ENCODE peak calls at places on chromosomes 6 and 20, in four cellular contexts. B is fibroblast of pulmonary artery, X is NCI-H1105, Y is LoVo. O is an unnamed sample.
A peak's percentile ranks its signal among the peaks of the same experiment; 100 is the strongest.

GRCh38 chr6:88358846-88359245 is 192.7 kb upstream of the CNR1 start:
- DNase-seq in B (peak; percentile 39), X (no peak), Y (no peak), O (no peak)

GRCh38 chr6:116229287-116229913 is 24.5 kb downstream of the TSPYL4 start:
- DNase-seq in B (peak; percentile 97), X (peak; percentile 84), Y (no peak), O (peak; percentile 71)

GRCh38 chr6:137277971-137278602 is 58.9 kb upstream of the IFNGR1 start:
- DNase-seq in B (peak; percentile 54), X (no peak), Y (peak; percentile 37), O (peak; percentile 66)

GRCh38 chr20:50221501-50222323 is 31.1 kb downstream of the CEBPB start:
- DNase-seq in B (peak; percentile 46), X (no peak), Y (no peak), O (peak; percentile 47)

GRCh38 chr6:391559-392440 is at the start of gene IRF4:
- DNase-seq in B (no peak), X (no peak), Y (no peak), O (no peak)

GRCh38 chr6:27532820-27533538 is 60.1 kb upstream of the ZNF184 start:
- DNase-seq in B (peak; percentile 39), X (no peak), Y (peak; percentile 55), O (peak; percentile 36)

GRCh38 chr6:27873101-27874030 is 38.8 kb downstream of the OR2B2 start:
- DNase-seq in B (peak; percentile 86), X (peak; percentile 64), Y (peak; percentile 79), O (peak; percentile 63)

GRCh38 chr6:14126250-14126649 is 8.7 kb downstream of the CD83 start:
- DNase-seq in B (no peak), X (no peak), Y (no peak), O (no peak)

GRCh38 chr6:75480425-75480824 is 13.2 kb downstream of the FILIP1 start:
- DNase-seq in B (no peak), X (no peak), Y (no peak), O (peak; percentile 46)

GRCh38 chr20:57921701-57922482 is 212.1 kb upstream of the PMEPA1 start:
- DNase-seq in B (no peak), X (no peak), Y (no peak), O (no peak)

GRCh38 chr6:168815229-168815628 is 374.2 kb downstream of the SMOC2 start:
- DNase-seq in B (no peak), X (no peak), Y (no peak), O (no peak)

GRCh38 chr6:132204606-132205005 is 196.7 kb downstream of the MOXD1 start:
- DNase-seq in B (no peak), X (no peak), Y (no peak), O (no peak)

GRCh38 chr6:25991785-25992412 is 29.3 kb downstream of the TRIM38 start:
- DNase-seq in B (peak; percentile 59), X (peak; percentile 45), Y (peak; percentile 38), O (peak; percentile 77)

GRCh38 chr6:2877960-2878359 is 25.1 kb downstream of the SERPINB9 start:
- DNase-seq in B (no peak), X (no peak), Y (no peak), O (no peak)

GRCh38 chr6:98845201-98846020 is 11.0 kb downstream of the POU3F2 start:
- DNase-seq in B (peak; percentile 87), X (peak; percentile 87), Y (peak; percentile 68), O (peak; percentile 75)

GRCh38 chr6:33407132-33407718 is 3.6 kb upstream of the PHF1 start:
- DNase-seq in B (peak; percentile 80), X (no peak), Y (no peak), O (peak; percentile 75)

GRCh38 chr6:95795927-95796326 is 218.6 kb downstream of the MANEA start:
- DNase-seq in B (no peak), X (no peak), Y (no peak), O (no peak)

GRCh38 chr6:113632220-113632864 is 224.8 kb upstream of the MARCKS start:
- DNase-seq in B (peak; percentile 96), X (no peak), Y (peak; percentile 74), O (peak; percentile 94)

GRCh38 chr20:44460795-44461141 is 14.9 kb upstream of the TTPAL start:
- DNase-seq in B (peak; percentile 57), X (no peak), Y (peak; percentile 52), O (peak; percentile 21)

GRCh38 chr20:43188861-43189613 is 669 bp downstream of the PTPRT start:
- DNase-seq in B (no peak), X (peak; percentile 34), Y (no peak), O (no peak)

GRCh38 chr20:58268936-58269619 is 40.4 kb upstream of the RAB22A start:
- DNase-seq in B (no peak), X (no peak), Y (no peak), O (no peak)